ENCODE peak calls at places on chromosomes 3 and 15, in seven cellular contexts. B, U, Y, J, X, C and F are unnamed samples.

GRCh38 chr3:187641319-187641976 is 28.7 kb downstream of the SST start:
- DNase-seq in B (no peak), U (no peak), Y (no peak), J (no peak), X (no peak), C (no peak), F (no peak)

GRCh38 chr3:31106912-31107311 is 212.5 kb upstream of the GADL1 start:
- DNase-seq in B (no peak), U (no peak), Y (no peak), J (no peak), X (no peak), C (no peak), F (no peak)

GRCh38 chr3:170007031-170007663 is 30.6 kb upstream of the GPR160 start:
- DNase-seq in B (no peak), U (peak; percentile 80), Y (no peak), J (no peak), X (no peak), C (peak; percentile 30), F (no peak)

GRCh38 chr3:193780371-193780770 is 187.4 kb downstream of the OPA1 start:
- DNase-seq in B (no peak), U (no peak), Y (no peak), J (no peak), X (no peak), C (no peak), F (no peak)

GRCh38 chr15:79872358-79873017 is 24.3 kb downstream of the MTHFS start:
- DNase-seq in B (no peak), U (no peak), Y (no peak), J (no peak), X (no peak), C (no peak), F (no peak)

GRCh38 chr15:90665288-90666134 is 51.6 kb upstream of the BLM start:
- DNase-seq in B (peak; percentile 72), U (peak; percentile 90), Y (peak; percentile 81), J (peak; percentile 61), X (peak; percentile 68), C (peak; percentile 70), F (peak; percentile 40)

GRCh38 chr15:34046471-34047145 is 7.6 kb upstream of the AVEN start:
- DNase-seq in B (no peak), U (no peak), Y (no peak), J (no peak), X (no peak), C (no peak), F (no peak)

GRCh38 chr3:131167867-131168266 is 141.2 kb downstream of the NEK11 start:
- DNase-seq in B (no peak), U (no peak), Y (no peak), J (no peak), X (no peak), C (no peak), F (no peak)

GRCh38 chr15:60125334-60125733 is 121.2 kb downstream of the FOXB1 start:
- DNase-seq in B (no peak), U (no peak), Y (no peak), J (no peak), X (no peak), C (no peak), F (no peak)

GRCh38 chr3:151901946-151902285 is 28.5 kb downstream of the SUCNR1 start:
- DNase-seq in B (no peak), U (no peak), Y (no peak), J (no peak), X (no peak), C (no peak), F (no peak)

GRCh38 chr3:160704006-160704405 is 27.0 kb downstream of the ARL14 start:
- DNase-seq in B (no peak), U (no peak), Y (no peak), J (no peak), X (no peak), C (no peak), F (no peak)

GRCh38 chr3:59318881-59319280 is 269.1 kb upstream of the CFAP20DC start:
- DNase-seq in B (no peak), U (no peak), Y (no peak), J (no peak), X (no peak), C (no peak), F (no peak)

GRCh38 chr3:185900228-185900627 is 37.6 kb downstream of the TRA2B start:
- DNase-seq in B (no peak), U (no peak), Y (no peak), J (peak; percentile 47), X (no peak), C (peak; percentile 40), F (peak; percentile 97)

GRCh38 chr3:17157713-17158112 is 273.0 kb downstream of the PLCL2 start:
- DNase-seq in B (no peak), U (no peak), Y (no peak), J (no peak), X (no peak), C (no peak), F (no peak)

GRCh38 chr3:115217678-115218451 is 70.8 kb upstream of the ZBTB20 start:
- DNase-seq in B (no peak), U (no peak), Y (no peak), J (no peak), X (peak; percentile 17), C (no peak), F (peak; percentile 51)

GRCh38 chr3:30263921-30264313 is 342.5 kb upstream of the TGFBR2 start:
- DNase-seq in B (no peak), U (no peak), Y (no peak), J (no peak), X (no peak), C (no peak), F (no peak)

GRCh38 chr3:18591120-18591519 is 166.0 kb upstream of the SATB1 start:
- DNase-seq in B (no peak), U (no peak), Y (no peak), J (no peak), X (no peak), C (no peak), F (no peak)

GRCh38 chr3:38555149-38555840 is 59.2 kb downstream of the EXOG start:
- DNase-seq in B (no peak), U (peak; percentile 44), Y (no peak), J (no peak), X (no peak), C (no peak), F (no peak)

GRCh38 chr3:124786491-124787241 is 56.4 kb downstream of the UMPS start:
- DNase-seq in B (no peak), U (peak; percentile 2), Y (no peak), J (no peak), X (no peak), C (no peak), F (peak; percentile 68)

GRCh38 chr15:74826372-74826819 is at the start of gene CPLX3:
- DNase-seq in B (no peak), U (no peak), Y (peak; percentile 81), J (peak; percentile 33), X (no peak), C (peak; percentile 34), F (no peak)

GRCh38 chr15:70783610-70784021 is 20.3 kb upstream of the UACA start:
- DNase-seq in B (no peak), U (no peak), Y (no peak), J (no peak), X (no peak), C (no peak), F (peak; percentile 68)

GRCh38 chr15:74218172-74218885 is 15.7 kb upstream of the STRA6 start:
- DNase-seq in B (no peak), U (no peak), Y (no peak), J (no peak), X (no peak), C (no peak), F (peak; percentile 57)

GRCh38 chr15:83999396-84000120 is 236.0 kb upstream of the GOLGA6L4 start:
- DNase-seq in B (no peak), U (no peak), Y (no peak), J (no peak), X (no peak), C (no peak), F (no peak)

DNA sequence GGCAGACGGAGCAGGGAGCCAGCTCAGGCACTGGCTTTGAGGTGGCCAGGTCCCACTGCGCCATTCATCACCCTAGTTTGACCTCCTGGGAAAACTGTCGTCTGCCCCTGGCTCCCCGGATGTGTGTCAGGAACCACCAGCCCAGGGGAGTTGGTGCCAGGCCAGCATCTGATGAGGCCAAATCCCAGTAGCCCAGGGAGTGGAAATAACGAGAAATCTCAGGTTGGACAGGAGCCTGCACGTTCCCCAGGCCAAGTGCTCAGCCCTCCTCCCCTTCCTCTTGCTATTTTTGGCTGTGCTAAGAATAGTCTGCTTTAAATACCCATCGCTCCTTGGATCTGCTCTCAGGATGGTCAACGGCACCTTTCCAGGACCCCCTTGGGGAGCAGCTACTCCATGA is 93.1 kb upstream of the RPL32 start:
- DNase-seq in B (peak; percentile 78), U (no peak), Y (peak; percentile 68), J (peak; percentile 88), X (peak; percentile 64), C (peak; percentile 69), F (no peak)
- H3K4me1 ChIP-seq in B (peaks cover 100% of the 10 kb centered on the region), U (peaks cover 9% of the 10 kb centered on the region), Y (peaks cover 13% of the 10 kb centered on the region), J (peaks cover 20% of the 10 kb centered on the region), X (peaks cover 32% of the 10 kb centered on the region), C (peaks cover 72% of the 10 kb centered on the region), F (no peaks in the 10 kb centered on the region)

GRCh38 chr3:132315851-132316250 is 1.4 kb upstream of the ACP3 start:
- DNase-seq in B (no peak), U (no peak), Y (no peak), J (no peak), X (no peak), C (no peak), F (no peak)
- H3K27ac ChIP-seq in B (no peak overlapping the region), U (no peak overlapping the region), Y (no peak overlapping the region), J (no peak overlapping the region), X (no peak overlapping the region), C (no peak overlapping the region), F (peak overlapping the region; percentile 94)

GRCh38 chr3:179729086-179729485 is 76.2 kb downstream of the USP13 start:
- DNase-seq in B (no peak), U (no peak), Y (no peak), J (no peak), X (no peak), C (no peak), F (no peak)

GRCh38 chr3:179732661-179733348 is 80.0 kb downstream of the USP13 start:
- DNase-seq in B (peak; percentile 74), U (no peak), Y (no peak), J (no peak), X (no peak), C (peak; percentile 84), F (no peak)

GRCh38 chr3:179731544-179731943 is 78.7 kb downstream of the USP13 start:
- DNase-seq in B (no peak), U (no peak), Y (no peak), J (no peak), X (no peak), C (peak; percentile 67), F (no peak)

GRCh38 chr3:179729981-179730380 is 77.1 kb downstream of the USP13 start:
- DNase-seq in B (no peak), U (no peak), Y (no peak), J (no peak), X (no peak), C (no peak), F (no peak)

DNA sequence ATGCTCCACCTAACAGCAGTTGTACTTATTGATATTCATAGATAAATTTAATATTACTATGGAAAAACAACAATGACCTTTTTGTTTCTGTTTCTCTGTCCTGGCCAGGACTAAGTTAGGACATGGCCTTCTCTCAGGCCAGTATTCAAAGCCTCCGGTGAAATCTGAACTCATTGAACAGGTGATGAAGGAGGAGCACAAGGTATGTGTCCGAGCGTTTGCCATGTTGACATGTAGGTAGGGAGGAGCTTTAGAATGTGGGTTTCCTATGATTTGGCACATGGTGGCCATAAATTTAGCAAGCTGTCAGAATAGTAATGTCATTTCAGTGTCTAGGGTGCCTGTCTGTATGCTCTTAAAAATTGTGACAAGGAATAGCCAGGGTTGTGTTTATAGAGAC is 77.7 kb downstream of the USP13 start:
- DNase-seq in B (no peak), U (no peak), Y (no peak), J (no peak), X (no peak), C (no peak), F (no peak)
- H3K36me3 ChIP-seq in B (peaks cover 25% of the 10 kb centered on the region), U (peaks cover 5% of the 10 kb centered on the region), Y (no peaks in the 10 kb centered on the region), J (peaks cover 4% of the 10 kb centered on the region), X (no peaks in the 10 kb centered on the region), C (no peaks in the 10 kb centered on the region), F (peaks cover 10% of the 10 kb centered on the region)

GRCh38 chr15:36481156-36481555 is 98.3 kb upstream of the CDIN1 start:
- DNase-seq in B (no peak), U (no peak), Y (no peak), J (no peak), X (no peak), C (no peak), F (no peak)
- H3K4me1 ChIP-seq in B (no peaks in the 10 kb centered on the region), U (no peaks in the 10 kb centered on the region), Y (no peaks in the 10 kb centered on the region), J (no peaks in the 10 kb centered on the region), X (no peaks in the 10 kb centered on the region), C (no peaks in the 10 kb centered on the region), F (no peaks in the 10 kb centered on the region)